ENCODE peak calls at places on chromosomes 12 and 14, in eight cellular contexts. Z is fibroblast of pulmonary artery; I is activated CD4-positive, alpha-beta T cell treated with anti-CD3 and anti-CD28 coated beads, Interleukin-2, amount 10 ng/mL, durations not matched to agents 7 days and 5 days; V is T-helper 17 cell; J is HTR-8/SVneo; P is aorta; H is DMS 273 treated with DMSO at 0.1 percent for 48 hours; M is stimulated activated naive CD4-positive, alpha-beta T cell treated with Interleukin-2 at 50 U/mL for 16 hours. D is an unnamed sample.

GRCh38 chr12:47772738-47773061 is 338 bp upstream of the SLC48A1 start:
- DNase-seq in Z (no peak), I (no peak), V (no peak), J (no peak), P (no peak), H (no peak), M (no peak), D (no peak)

GRCh38 chr12:120352117-120352516 is 16.8 kb downstream of the MSI1 start:
- DNase-seq in Z (peak), I (no peak), V (no peak), J (no peak), P (no peak), H (no peak), M (no peak), D (peak)

GRCh38 chr12:122515275-122515674 is 11.5 kb downstream of the RSRC2 start:
- DNase-seq in Z (no peak), I (no peak), V (no peak), J (no peak), P (no peak), H (no peak), M (no peak), D (no peak)

GRCh38 chr12:106114084-106115068 is 24.4 kb downstream of the NUAK1 start:
- DNase-seq in Z (peak), I (no peak), V (no peak), J (no peak), P (no peak), H (no peak), M (no peak), D (no peak)

GRCh38 chr12:110901401-110901800 is 19.0 kb downstream of the MYL2 start:
- DNase-seq in Z (no peak), I (no peak), V (no peak), J (no peak), P (no peak), H (no peak), M (no peak), D (no peak)

GRCh38 chr14:46769292-46769691 is 117.7 kb upstream of the RPL10L start:
- DNase-seq in Z (no peak), I (no peak), V (no peak), J (no peak), P (no peak), H (no peak), M (no peak), D (no peak)

GRCh38 chr14:34875031-34875922 is at the start of gene BAZ1A:
- DNase-seq in Z (peak), I (peak), V (peak), J (peak), P (peak), H (peak), M (peak), D (peak)

GRCh38 chr12:25276199-25276937 is 25.6 kb upstream of the KRAS start:
- DNase-seq in Z (peak), I (no peak), V (no peak), J (peak), P (no peak), H (peak), M (peak), D (peak)

GRCh38 chr12:79934309-79935020 is 432 bp downstream of the PPP1R12A start:
- DNase-seq in Z (peak), I (peak), V (peak), J (peak), P (peak), H (no peak), M (peak), D (no peak)

GRCh38 chr12:58026892-58027891 is 85.8 kb downstream of the ATP23 start:
- DNase-seq in Z (peak), I (no peak), V (no peak), J (no peak), P (no peak), H (no peak), M (no peak), D (no peak)

GRCh38 chr12:131281016-131281415 is 327.3 kb downstream of the ADGRD1 start:
- DNase-seq in Z (no peak), I (no peak), V (no peak), J (no peak), P (peak), H (no peak), M (no peak), D (no peak)

GRCh38 chr12:91923864-91924263 is 221.8 kb downstream of the BTG1 start:
- DNase-seq in Z (no peak), I (no peak), V (no peak), J (no peak), P (peak), H (no peak), M (no peak), D (no peak)

GRCh38 chr12:54608156-54608555 is 19.7 kb upstream of the PPP1R1A start:
- DNase-seq in Z (no peak), I (no peak), V (no peak), J (no peak), P (no peak), H (no peak), M (no peak), D (no peak)

D was measured in HS-27A.